ENCODE peak calls at places on chromosomes 13 and 19, in nine cellular contexts. N, A, I, M, D, C, X, H and V are unnamed samples.

GRCh38 chr13:93227906-93228801 is 1.5 kb downstream of the GPC6 start:
- DNase-seq in N (peak), A (peak), I (peak), M (peak), D (peak), C (no peak), X (no peak), H (no peak), V (no peak)

GRCh38 chr13:23322353-23323336 is 110.9 kb downstream of the SACS start:
- DNase-seq in N (no peak), A (peak), I (no peak), M (no peak), D (no peak), C (no peak), X (no peak), H (peak), V (no peak)

GRCh38 chr13:74732736-74733135 is 598.5 kb upstream of the KLF12 start:
- DNase-seq in N (no peak), A (no peak), I (no peak), M (no peak), D (no peak), C (no peak), X (no peak), H (no peak), V (no peak)

GRCh38 chr19:11848594-11849263 is at the start of gene ZNF439:
- DNase-seq in N (peak), A (peak), I (peak), M (peak), D (peak), C (peak), X (peak), H (peak), V (peak)

GRCh38 chr13:52002361-52002760 is 8.9 kb downstream of the ATP7B start:
- DNase-seq in N (no peak), A (no peak), I (no peak), M (no peak), D (no peak), C (no peak), X (no peak), H (no peak), V (no peak)

GRCh38 chr13:52034616-52035226 is 10.2 kb downstream of the UTP14C start:
- DNase-seq in N (no peak), A (no peak), I (no peak), M (no peak), D (no peak), C (no peak), X (no peak), H (no peak), V (no peak)

GRCh38 chr19:10450853-10451609 is 30.7 kb downstream of the PDE4A start:
- DNase-seq in N (peak), A (no peak), I (no peak), M (no peak), D (no peak), C (no peak), X (no peak), H (no peak), V (no peak)

GRCh38 chr19:55526216-55527196 is 10.4 kb downstream of the SBK2 start:
- DNase-seq in N (no peak), A (peak), I (peak), M (no peak), D (no peak), C (no peak), X (no peak), H (no peak), V (peak)

GRCh38 chr13:85603735-85604134 is 195.5 kb downstream of the SLITRK6 start:
- DNase-seq in N (no peak), A (no peak), I (no peak), M (no peak), D (no peak), C (no peak), X (no peak), H (no peak), V (no peak)

GRCh38 chr13:85597790-85598500 is 201.3 kb downstream of the SLITRK6 start:
- DNase-seq in N (no peak), A (no peak), I (no peak), M (no peak), D (no peak), C (no peak), X (peak), H (no peak), V (no peak)

GRCh38 chr13:85601526-85601925 is 197.7 kb downstream of the SLITRK6 start:
- DNase-seq in N (no peak), A (no peak), I (no peak), M (no peak), D (no peak), C (no peak), X (no peak), H (no peak), V (no peak)
- TF ChIP-seq CTCF in N (no peak), A (no peak), I (no peak), M (no peak), D (no peak), C (no peak), X (no peak), H (no peak), V (no peak)

DNA sequence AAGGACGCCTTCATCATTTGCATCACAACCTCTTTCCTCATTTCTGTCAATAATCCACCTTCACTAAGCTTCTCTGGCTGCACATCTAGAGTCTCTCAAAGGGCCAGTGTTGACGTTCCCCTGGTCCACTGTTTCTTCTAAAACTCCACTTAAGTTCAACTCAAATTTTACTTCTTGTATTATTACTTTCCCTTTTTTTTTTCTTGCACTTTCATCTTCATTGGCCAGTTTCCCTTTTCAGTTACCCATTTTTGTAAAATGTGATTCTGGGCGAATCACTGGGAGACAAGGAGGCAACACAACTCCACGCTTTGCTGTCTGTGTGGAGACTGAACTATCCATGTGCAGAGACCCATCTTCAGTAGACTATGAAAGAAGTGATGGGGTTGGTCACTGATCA is 128.6 kb upstream of the RNF113B start:
- DNase-seq in N (no peak), A (no peak), I (no peak), M (no peak), D (no peak), C (no peak), X (no peak), H (no peak), V (no peak)
- TF ChIP-seq CTCF in N (no peak), A (no peak), I (no peak), M (no peak), D (no peak), C (no peak), X (no peak), H (no peak), V (no peak)

DNA sequence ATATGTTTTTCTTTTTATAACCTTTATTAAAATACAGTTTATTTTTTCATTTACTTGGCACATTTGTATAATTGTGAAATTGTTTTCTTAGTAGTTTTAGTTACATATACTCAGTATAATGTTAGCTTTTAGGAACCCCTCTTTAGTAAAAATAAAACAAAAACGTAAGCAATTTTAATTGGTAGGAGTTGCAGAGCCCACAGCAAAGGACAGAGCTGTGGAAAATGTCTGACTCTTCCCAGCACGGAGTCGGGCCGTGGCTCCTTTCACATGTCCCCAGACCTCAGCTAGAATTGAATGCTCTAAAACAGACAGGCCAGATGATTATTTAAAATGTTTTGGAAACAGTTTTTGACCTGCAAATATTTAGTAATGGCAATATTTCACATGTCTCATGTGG is 27.9 kb upstream of the CEACAM21 start:
- DNase-seq in N (no peak), A (no peak), I (no peak), M (no peak), D (no peak), C (no peak), X (no peak), H (no peak), V (no peak)
- TF ChIP-seq CTCF in N (no peak), A (no peak), I (no peak), M (no peak), D (no peak), C (no peak), X (no peak), H (no peak), V (no peak)

GRCh38 chr13:82867284-82867683 is 1015.0 kb downstream of the SLITRK1 start:
- DNase-seq in N (no peak), A (no peak), I (no peak), M (no peak), D (no peak), C (no peak), X (no peak), H (no peak), V (no peak)
- TF ChIP-seq CTCF in N (no peak), A (no peak), I (no peak), M (no peak), D (no peak), C (no peak), X (no peak), H (no peak), V (no peak)

DNA sequence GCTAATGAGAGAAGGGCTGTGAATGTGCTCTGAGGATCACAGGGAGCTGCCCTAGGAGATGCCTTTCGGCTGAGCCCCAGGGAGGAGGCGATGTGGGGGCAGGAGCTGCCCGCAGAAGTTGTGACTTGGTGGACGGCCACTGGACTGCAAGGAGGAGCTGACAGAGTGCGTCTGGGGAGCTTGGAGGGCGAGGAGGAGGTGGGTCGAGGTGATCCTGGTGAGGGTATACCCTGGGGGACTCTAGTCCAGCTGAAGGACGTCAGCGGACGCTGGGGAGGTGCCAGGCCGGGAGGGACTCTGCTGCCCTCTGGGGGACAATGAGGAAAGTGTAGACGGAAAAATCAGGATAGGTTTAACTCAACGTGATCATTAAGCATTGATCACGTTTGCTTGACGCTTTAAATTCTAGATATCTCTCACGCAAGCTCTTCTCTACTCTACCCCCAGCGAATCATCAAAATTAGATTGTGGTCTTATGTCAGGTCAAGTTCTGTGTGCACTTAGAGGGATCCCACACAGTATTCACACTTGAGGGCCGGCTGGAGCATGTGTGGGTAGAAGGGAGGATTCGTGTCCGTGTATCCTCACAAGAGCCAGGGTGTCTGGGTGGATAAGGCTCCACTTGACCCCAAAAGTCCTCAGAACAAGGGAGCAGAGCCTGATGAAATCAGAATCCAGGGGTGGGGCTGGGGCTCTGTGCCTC is 3.3 kb upstream of the CEACAM7 start:
- DNase-seq in N (peak), A (no peak), I (no peak), M (no peak), D (no peak), C (no peak), X (no peak), H (peak), V (peak)
- TF ChIP-seq CTCF in N (peak), A (peak), I (no peak), M (peak), D (peak), C (peak), X (peak), H (peak), V (peak)

GRCh38 chr13:50512602-50513527 is 330.6 kb downstream of the DLEU7 start:
- DNase-seq in N (peak), A (peak), I (peak), M (no peak), D (peak), C (peak), X (no peak), H (peak), V (peak)
- TF ChIP-seq CTCF in N (no peak), A (no peak), I (no peak), M (no peak), D (peak), C (no peak), X (no peak), H (no peak), V (no peak)

GRCh38 chr19:50230379-50231351 is 27.2 kb downstream of the MYH14 start:
- DNase-seq in N (peak), A (no peak), I (no peak), M (no peak), D (no peak), C (no peak), X (no peak), H (no peak), V (no peak)
- TF ChIP-seq CTCF in N (peak), A (no peak), I (no peak), M (peak), D (no peak), C (no peak), X (no peak), H (no peak), V (no peak)

GRCh38 chr13:111398715-111399299 is 78.4 kb downstream of the TEX29 start:
- DNase-seq in N (peak), A (peak), I (no peak), M (no peak), D (no peak), C (no peak), X (no peak), H (no peak), V (no peak)
- TF ChIP-seq CTCF in N (peak), A (peak), I (no peak), M (no peak), D (no peak), C (no peak), X (no peak), H (no peak), V (no peak)

DNA sequence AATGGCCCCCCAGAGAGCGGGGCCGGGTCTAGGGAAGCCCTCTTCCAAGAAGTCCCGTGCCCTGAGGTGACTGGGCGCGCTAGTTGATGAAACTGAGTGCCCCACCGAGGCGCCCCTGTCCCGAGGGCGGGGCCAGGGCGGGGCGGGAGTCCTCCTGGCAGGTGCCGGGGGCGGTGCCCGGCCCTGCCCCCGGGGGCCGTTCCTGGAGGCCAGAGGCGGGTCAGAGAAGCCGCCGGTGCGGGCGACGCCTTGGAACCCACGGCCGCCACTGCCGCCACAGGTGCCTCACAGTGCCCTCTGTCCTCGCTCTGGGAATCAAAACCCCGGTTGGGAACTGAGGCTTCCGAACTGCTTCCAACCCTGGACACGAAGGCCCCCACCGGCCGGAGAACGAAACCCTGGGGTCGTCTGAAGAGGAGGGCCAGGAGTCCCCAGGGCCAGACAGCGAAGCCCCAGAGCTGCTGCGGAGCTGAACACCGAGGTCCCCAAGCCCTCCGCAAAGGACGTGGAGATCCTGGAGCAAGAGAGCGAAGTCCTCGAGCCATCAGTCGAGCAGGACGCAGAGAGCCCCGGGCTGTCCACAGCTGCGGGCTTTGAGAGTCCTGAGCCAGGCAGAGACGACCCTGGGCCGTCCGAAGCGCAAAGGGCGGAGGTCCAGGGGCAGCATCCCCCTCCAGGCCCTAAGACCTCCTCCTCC is at the start of gene MISP3:
- DNase-seq in N (peak), A (no peak), I (no peak), M (no peak), D (peak), C (no peak), X (no peak), H (peak), V (peak)
- TF ChIP-seq CTCF in N (no peak), A (no peak), I (no peak), M (no peak), D (no peak), C (no peak), X (no peak), H (no peak), V (no peak)